ENCODE peak calls at places on chromosome 1, in four cellular contexts. One of them, this sample, is unnamed.

GRCh38 chr1:57003398-57004139 is 37.8 kb upstream of the C8B start:
- DNase-seq in kidney: no peak
- DNase-seq in gastrocnemius medialis: no peak
- DNase-seq in MG63: no peak
- DNase-seq in this sample: no peak

GRCh38 chr1:21229246-21230000 is 52.7 kb upstream of the EIF4G3 start:
- DNase-seq in kidney: no peak
- DNase-seq in MG63: peak
- DNase-seq in gastrocnemius medialis: no peak
- DNase-seq in this sample: no peak

GRCh38 chr1:114668784-114669561 is 876 bp downstream of the DENND2C start:
- DNase-seq in MG63: peak
- DNase-seq in gastrocnemius medialis: peak
- DNase-seq in kidney: no peak
- DNase-seq in this sample: no peak

GRCh38 chr1:35001743-35002142 is 16.6 kb upstream of the TMEM35B start:
- DNase-seq in gastrocnemius medialis: no peak
- DNase-seq in kidney: no peak
- DNase-seq in MG63: no peak
- DNase-seq in this sample: no peak

GRCh38 chr1:83318361-83318760 is 680.6 kb downstream of the TTLL7 start:
- DNase-seq in kidney: no peak
- DNase-seq in gastrocnemius medialis: no peak
- DNase-seq in MG63: no peak
- DNase-seq in this sample: no peak

GRCh38 chr1:41537257-41537656 is 52.8 kb upstream of the EDN2 start:
- DNase-seq in kidney: peak
- DNase-seq in MG63: peak
- DNase-seq in gastrocnemius medialis: peak
- DNase-seq in this sample: no peak

GRCh38 chr1:9293512-9294439 is 1.1 kb downstream of the SPSB1 start:
- DNase-seq in gastrocnemius medialis: no peak
- DNase-seq in kidney: no peak
- DNase-seq in MG63: peak
- DNase-seq in this sample: no peak

GRCh38 chr1:232335261-232335660 is 294.7 kb downstream of the SIPA1L2 start:
- DNase-seq in kidney: no peak
- DNase-seq in gastrocnemius medialis: no peak
- DNase-seq in MG63: no peak
- DNase-seq in this sample: peak

GRCh38 chr1:165834229-165834628 is 6.8 kb downstream of the UCK2 start:
- DNase-seq in gastrocnemius medialis: no peak
- DNase-seq in kidney: no peak
- DNase-seq in MG63: no peak
- DNase-seq in this sample: no peak

GRCh38 chr1:47894718-47895393 is 102.3 kb downstream of the TRABD2B start:
- DNase-seq in MG63: peak
- DNase-seq in gastrocnemius medialis: peak
- DNase-seq in kidney: peak
- DNase-seq in this sample: no peak

GRCh38 chr1:214570442-214570841 is 19.0 kb upstream of the PTPN14 start:
- DNase-seq in gastrocnemius medialis: no peak
- DNase-seq in kidney: no peak
- DNase-seq in MG63: peak
- DNase-seq in this sample: no peak

GRCh38 chr1:74964508-74964907 is 169.7 kb upstream of the LHX8 start:
- DNase-seq in kidney: no peak
- DNase-seq in MG63: peak
- DNase-seq in gastrocnemius medialis: no peak
- DNase-seq in this sample: peak

GRCh38 chr1:2786329-2787162 is 14.9 kb downstream of the TTC34 start:
- DNase-seq in MG63: no peak
- DNase-seq in gastrocnemius medialis: no peak
- DNase-seq in kidney: peak
- DNase-seq in this sample: peak

GRCh38 chr1:77126309-77126708 is 92.9 kb downstream of the PIGK start:
- DNase-seq in kidney: no peak
- DNase-seq in MG63: peak
- DNase-seq in gastrocnemius medialis: no peak
- DNase-seq in this sample: peak

GRCh38 chr1:205284420-205285144 is 37.0 kb downstream of the NUAK2 start:
- DNase-seq in MG63: peak
- DNase-seq in kidney: peak
- DNase-seq in gastrocnemius medialis: peak
- DNase-seq in this sample: peak

GRCh38 chr1:242196914-242197313 is 198.0 kb upstream of the MAP1LC3C start:
- DNase-seq in MG63: no peak
- DNase-seq in kidney: no peak
- DNase-seq in gastrocnemius medialis: no peak
- DNase-seq in this sample: no peak

GRCh38 chr1:156868341-156868740 is 7.7 kb downstream of the NTRK1 start:
- DNase-seq in kidney: peak
- DNase-seq in MG63: no peak
- DNase-seq in gastrocnemius medialis: no peak
- DNase-seq in this sample: no peak

GRCh38 chr1:235625340-235625739 is 24.2 kb downstream of the GNG4 start:
- DNase-seq in kidney: no peak
- DNase-seq in gastrocnemius medialis: no peak
- DNase-seq in MG63: no peak
- DNase-seq in this sample: no peak

DNA sequence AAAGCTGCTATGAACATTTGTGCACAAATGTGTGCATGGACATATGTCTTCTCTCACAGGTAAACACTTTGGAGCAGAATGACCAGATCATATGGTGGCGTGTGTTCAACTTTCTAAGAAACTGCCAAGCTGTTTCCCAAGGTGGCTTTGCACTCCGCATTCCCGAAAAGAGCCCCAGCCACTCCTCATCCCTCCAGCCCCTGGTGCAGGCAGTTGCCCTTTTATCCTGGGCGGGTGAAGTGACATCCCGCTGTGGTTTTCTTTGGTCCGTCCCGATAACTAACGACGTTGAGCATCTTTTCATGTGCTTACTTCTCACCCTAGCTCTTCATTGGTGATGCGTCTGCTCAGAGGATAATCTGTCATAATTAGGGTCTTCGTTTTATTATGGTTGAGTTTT is 612.6 kb downstream of the MATN1 start:
- DNase-seq in MG63: no peak
- DNase-seq in kidney: peak
- DNase-seq in gastrocnemius medialis: no peak
- DNase-seq in this sample: no peak
- H3K4me3 ChIP-seq in MG63: no peak
- H3K4me3 ChIP-seq in kidney: no peak
- H3K4me3 ChIP-seq in gastrocnemius medialis: no peak
- H3K4me3 ChIP-seq in this sample: no peak

DNA sequence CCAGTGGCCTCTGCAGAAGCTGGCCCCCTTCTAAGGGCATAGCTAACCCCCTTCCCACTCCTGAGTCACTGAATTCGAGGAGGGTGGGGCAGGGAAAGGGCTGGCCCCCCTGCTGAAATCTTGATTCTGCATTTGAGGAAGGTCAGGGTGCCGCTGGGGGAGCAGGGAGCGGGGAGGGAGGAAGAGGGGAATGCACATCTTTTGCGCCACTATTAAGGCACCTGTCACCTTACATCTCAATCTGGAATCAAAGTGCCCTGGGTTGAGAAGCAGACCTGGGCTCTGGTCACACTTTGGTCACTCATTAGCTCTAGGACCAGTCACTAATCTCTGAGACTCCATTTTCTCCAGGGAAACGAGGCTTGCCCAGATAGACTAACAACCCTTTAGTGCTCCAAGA is 62.0 kb downstream of the TOR1AIP2 start:
- DNase-seq in MG63: no peak
- DNase-seq in gastrocnemius medialis: no peak
- DNase-seq in kidney: peak
- DNase-seq in this sample: no peak
- H3K4me3 ChIP-seq in MG63: no peak
- H3K4me3 ChIP-seq in gastrocnemius medialis: peak
- H3K4me3 ChIP-seq in kidney: no peak
- H3K4me3 ChIP-seq in this sample: no peak

GRCh38 chr1:27772932-27773731 is at the start of gene STX12:
- DNase-seq in kidney: peak
- DNase-seq in MG63: peak
- DNase-seq in gastrocnemius medialis: peak
- DNase-seq in this sample: peak

GRCh38 chr1:27773732-27774445 is 870 bp downstream of the STX12 start:
- DNase-seq in gastrocnemius medialis: no peak
- DNase-seq in MG63: no peak
- DNase-seq in kidney: no peak
- DNase-seq in this sample: no peak

GRCh38 chr1:27782950-27783349 is 9.9 kb downstream of the STX12 start:
- DNase-seq in MG63: no peak
- DNase-seq in kidney: no peak
- DNase-seq in gastrocnemius medialis: no peak
- DNase-seq in this sample: no peak

GRCh38 chr1:27774654-27775053 is 1.6 kb downstream of the STX12 start:
- DNase-seq in MG63: no peak
- DNase-seq in kidney: no peak
- DNase-seq in gastrocnemius medialis: no peak
- DNase-seq in this sample: no peak

DNA sequence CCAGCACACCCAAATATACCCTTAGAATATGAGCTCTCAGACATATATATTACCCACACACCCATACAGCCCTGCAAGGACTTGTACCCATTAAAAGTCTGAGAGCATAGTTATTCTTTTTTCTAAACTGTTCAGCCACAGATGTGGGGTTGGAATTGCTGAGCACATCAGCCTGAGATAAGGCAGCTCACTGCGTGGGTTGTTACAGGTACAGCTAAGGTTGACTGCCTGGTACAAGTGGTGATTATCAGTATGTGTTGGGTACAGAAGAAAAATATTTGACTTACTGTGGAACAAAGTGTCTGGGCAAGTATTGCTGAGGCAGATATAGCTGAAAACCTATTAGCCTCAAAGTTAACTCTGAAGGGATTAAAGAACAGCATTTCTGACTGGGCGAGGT is 5.0 kb downstream of the STX12 start:
- DNase-seq in gastrocnemius medialis: no peak
- DNase-seq in MG63: no peak
- DNase-seq in kidney: no peak
- DNase-seq in this sample: no peak
- H3K4me3 ChIP-seq in gastrocnemius medialis: no peak
- H3K4me3 ChIP-seq in MG63: no peak
- H3K4me3 ChIP-seq in kidney: no peak
- H3K4me3 ChIP-seq in this sample: no peak

GRCh38 chr1:152741656-152742055 is 16.2 kb upstream of the KPRP start:
- DNase-seq in gastrocnemius medialis: no peak
- DNase-seq in kidney: no peak
- DNase-seq in MG63: no peak
- DNase-seq in this sample: no peak

GRCh38 chr1:152745765-152746444 is 11.9 kb upstream of the KPRP start:
- DNase-seq in gastrocnemius medialis: no peak
- DNase-seq in kidney: no peak
- DNase-seq in MG63: no peak
- DNase-seq in this sample: no peak

GRCh38 chr1:152743371-152744145 is 14.3 kb upstream of the KPRP start:
- DNase-seq in MG63: no peak
- DNase-seq in gastrocnemius medialis: no peak
- DNase-seq in kidney: no peak
- DNase-seq in this sample: no peak

GRCh38 chr1:152747831-152748230 is 10.0 kb upstream of the KPRP start:
- DNase-seq in kidney: no peak
- DNase-seq in MG63: no peak
- DNase-seq in gastrocnemius medialis: no peak
- DNase-seq in this sample: no peak

GRCh38 chr1:152745289-152745704 is 12.5 kb upstream of the KPRP start:
- DNase-seq in gastrocnemius medialis: no peak
- DNase-seq in kidney: no peak
- DNase-seq in MG63: peak
- DNase-seq in this sample: peak
- H3K4me3 ChIP-seq in gastrocnemius medialis: no peak
- H3K4me3 ChIP-seq in kidney: no peak
- H3K4me3 ChIP-seq in MG63: no peak
- H3K4me3 ChIP-seq in this sample: no peak

GRCh38 chr1:66654643-66655042 is 97.6 kb upstream of the DYNLT5 start:
- DNase-seq in kidney: no peak
- DNase-seq in MG63: no peak
- DNase-seq in gastrocnemius medialis: no peak
- DNase-seq in this sample: no peak
- H3K4me3 ChIP-seq in kidney: no peak
- H3K4me3 ChIP-seq in MG63: no peak
- H3K4me3 ChIP-seq in gastrocnemius medialis: no peak
- H3K4me3 ChIP-seq in this sample: no peak

GRCh38 chr1:167935252-167936067 is 1.0 kb upstream of the DCAF6 start:
- DNase-seq in MG63: peak
- DNase-seq in kidney: no peak
- DNase-seq in gastrocnemius medialis: no peak
- DNase-seq in this sample: peak

GRCh38 chr1:167936930-167937708 is at the start of gene MPC2:
- DNase-seq in kidney: peak
- DNase-seq in gastrocnemius medialis: peak
- DNase-seq in MG63: peak
- DNase-seq in this sample: peak

GRCh38 chr1:167936068-167936929 is at the start of gene DCAF6:
- DNase-seq in gastrocnemius medialis: peak
- DNase-seq in kidney: peak
- DNase-seq in MG63: peak
- DNase-seq in this sample: peak

GRCh38 chr1:167934407-167935251 is 1.9 kb upstream of the DCAF6 start:
- DNase-seq in gastrocnemius medialis: no peak
- DNase-seq in MG63: no peak
- DNase-seq in kidney: no peak
- DNase-seq in this sample: peak

DNA sequence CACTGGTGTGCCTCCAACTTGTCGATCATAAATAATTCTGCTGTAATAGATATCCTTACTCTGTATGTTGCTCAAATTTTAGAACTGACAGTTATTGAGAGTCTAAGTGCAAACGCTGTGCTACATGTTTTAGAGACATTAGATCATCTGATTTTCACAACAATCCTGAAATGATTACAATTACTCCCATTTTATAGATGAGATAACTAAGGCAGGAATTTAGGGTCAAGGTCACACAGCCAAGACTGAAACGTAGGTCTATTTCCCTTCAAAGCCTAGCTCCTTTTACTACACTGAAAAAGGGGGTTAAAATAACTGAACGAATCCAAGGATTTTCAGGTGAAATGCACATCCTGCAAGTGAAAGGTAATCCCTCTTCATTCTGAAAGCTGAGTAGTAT is 2.7 kb upstream of the DCAF6 start:
- DNase-seq in kidney: no peak
- DNase-seq in MG63: no peak
- DNase-seq in gastrocnemius medialis: no peak
- DNase-seq in this sample: no peak
- H3K4me3 ChIP-seq in kidney: peak
- H3K4me3 ChIP-seq in MG63: peak
- H3K4me3 ChIP-seq in gastrocnemius medialis: peak
- H3K4me3 ChIP-seq in this sample: no peak

GRCh38 chr1:53195913-53196484 is 625 bp upstream of the CPT2 start:
- DNase-seq in MG63: no peak
- DNase-seq in kidney: no peak
- DNase-seq in gastrocnemius medialis: no peak
- DNase-seq in this sample: no peak
- H3K4me3 ChIP-seq in MG63: peak
- H3K4me3 ChIP-seq in kidney: peak
- H3K4me3 ChIP-seq in gastrocnemius medialis: peak
- H3K4me3 ChIP-seq in this sample: peak

This sample was measured in Jurkat, Clone E6-1.